ENCODE peak calls at places on chromosomes 12 and 14, in six cellular contexts. A, T, Z, S, O and F are unnamed samples.

GRCh38 chr12:92065664-92066063 is 80.0 kb downstream of the BTG1 start:
- DNase-seq in S (no peak), Z (no peak), O (no peak), A (no peak), T (no peak), F (no peak)

GRCh38 chr12:76083761-76084276 is 666 bp downstream of the NAP1L1 start:
- DNase-seq in S (peak; percentile 55), Z (peak; percentile 80), O (peak; percentile 69), T (peak; percentile 84), A (peak; percentile 67), F (peak; percentile 66)

GRCh38 chr12:103505371-103506236 is 9.8 kb upstream of the C12orf42 start:
- DNase-seq in O (no peak), A (no peak), T (peak; percentile 48), S (no peak), Z (no peak), F (no peak)

GRCh38 chr14:61512508-61512907 is 182.8 kb upstream of the HIF1A start:
- DNase-seq in T (no peak), A (peak; percentile 83), O (no peak), Z (no peak), S (no peak), F (no peak)

GRCh38 chr12:15544589-15544988 is 222.3 kb downstream of the PTPRO start:
- DNase-seq in O (no peak), A (no peak), T (no peak), Z (no peak), S (no peak), F (no peak)

GRCh38 chr14:34665785-34666425 is 36.0 kb upstream of the SNX6 start:
- DNase-seq in Z (no peak), O (no peak), A (peak; percentile 94), S (no peak), T (no peak), F (peak; percentile 32)

GRCh38 chr12:7497661-7498060 is 5.9 kb downstream of the CD163 start:
- DNase-seq in O (no peak), A (no peak), Z (no peak), S (no peak), T (no peak), F (no peak)

GRCh38 chr14:24075485-24076301 is 4.3 kb downstream of the CPNE6 start:
- DNase-seq in Z (no peak), S (no peak), T (no peak), O (peak; percentile 8), A (no peak), F (no peak)

GRCh38 chr14:90427848-90428426 is 31.1 kb downstream of the CALM1 start:
- DNase-seq in Z (no peak), O (no peak), A (no peak), S (no peak), T (no peak), F (no peak)

GRCh38 chr12:50765325-50765911 is 1.5 kb downstream of the ATF1 start:
- DNase-seq in O (peak; percentile 1), A (peak; percentile 58), Z (no peak), S (peak; percentile 31), T (peak; percentile 59), F (peak; percentile 61)

GRCh38 chr12:57613427-57614109 is 2.3 kb downstream of the ARHGEF25 start:
- DNase-seq in O (no peak), S (no peak), T (no peak), Z (no peak), A (no peak), F (no peak)

GRCh38 chr14:76708028-76708427 is 53.2 kb upstream of the VASH1 start:
- DNase-seq in S (no peak), O (no peak), A (peak; percentile 14), T (no peak), Z (no peak), F (no peak)

GRCh38 chr12:20520572-20520971 is 152.2 kb downstream of the PDE3A start:
- DNase-seq in O (no peak), T (no peak), A (no peak), Z (no peak), S (no peak), F (no peak)

GRCh38 chr12:79559591-79559990 is 131.2 kb downstream of the PAWR start:
- DNase-seq in A (no peak), T (no peak), Z (no peak), S (no peak), O (no peak), F (no peak)

GRCh38 chr14:32400480-32400879 is 71.4 kb downstream of the AKAP6 start:
- DNase-seq in Z (no peak), A (no peak), T (no peak), O (no peak), S (no peak), F (no peak)

GRCh38 chr12:77324416-77324762 is 259.0 kb upstream of the E2F7 start:
- DNase-seq in S (no peak), O (no peak), Z (no peak), A (no peak), T (no peak), F (no peak)

GRCh38 chr14:30657606-30658163 is 35.6 kb downstream of the SCFD1 start:
- DNase-seq in O (no peak), A (peak; percentile 44), Z (no peak), S (no peak), T (no peak), F (peak; percentile 9)

GRCh38 chr14:51954657-51955056 is 34.7 kb upstream of the RTRAF start:
- DNase-seq in A (no peak), S (no peak), Z (no peak), O (peak; percentile 16), T (no peak), F (no peak)

GRCh38 chr14:76958975-76959710 is 69.4 kb downstream of the IRF2BPL start:
- DNase-seq in Z (no peak), A (no peak), T (no peak), O (no peak), S (no peak), F (peak; percentile 24)

GRCh38 chr12:131850856-131851559 is 22.8 kb downstream of the MMP17 start:
- DNase-seq in O (no peak), A (no peak), S (peak; percentile 42), T (no peak), Z (no peak), F (no peak)

GRCh38 chr12:23887055-23887835 is 62.2 kb downstream of the SOX5 start:
- DNase-seq in S (no peak), Z (no peak), T (no peak), A (peak; percentile 40), O (no peak), F (no peak)

GRCh38 chr12:9118161-9118560 is 2.4 kb upstream of the A2M start:
- DNase-seq in O (no peak), S (no peak), T (no peak), A (no peak), Z (no peak), F (peak; percentile 75)

GRCh38 chr12:6923003-6923732 is 4.6 kb upstream of the ATN1 start:
- DNase-seq in Z (no peak), S (no peak), T (no peak), O (no peak), A (no peak), F (no peak)

GRCh38 chr14:63852271-63852816 is 460 bp upstream of the SYNE2 start:
- DNase-seq in O (peak; percentile 49), S (peak; percentile 71), T (no peak), Z (no peak), A (peak; percentile 33), F (no peak)

GRCh38 chr14:85602366-85602765 is 72.4 kb downstream of the FLRT2 start:
- DNase-seq in S (no peak), T (no peak), Z (no peak), O (no peak), A (no peak), F (no peak)